ENCODE peak calls at places on chromosomes 2 and 18, in seven cellular contexts. X is Panc1, O is upper lobe of right lung, Q is H9, U is stromal cell of bone marrow, C is spleen, V is WERI-Rb-1. N is an unnamed sample.

GRCh38 chr2:231707625-231708049 is 688 bp upstream of the PTMA start:
- DNase-seq in X (no peak), O (no peak), C (no peak), V (no peak), U (no peak), Q (peak), N (no peak)

GRCh38 chr2:215878476-215879063 is 134.8 kb downstream of the MREG start:
- DNase-seq in Q (no peak), O (no peak), C (no peak), V (no peak), U (no peak), X (no peak), N (no peak)

GRCh38 chr2:69358914-69359313 is 28.1 kb downstream of the GFPT1 start:
- DNase-seq in V (no peak), Q (no peak), O (no peak), C (no peak), U (no peak), X (no peak), N (no peak)

GRCh38 chr2:184162426-184162825 is 435.9 kb upstream of the ZNF804A start:
- DNase-seq in V (no peak), Q (no peak), C (no peak), O (no peak), X (no peak), U (no peak), N (no peak)

GRCh38 chr18:55018602-55019001 is 59.3 kb upstream of the CCDC68 start:
- DNase-seq in C (no peak), O (no peak), Q (no peak), U (peak), V (no peak), X (no peak), N (no peak)

GRCh38 chr18:48607049-48607984 is 68.5 kb downstream of the CTIF start:
- DNase-seq in Q (no peak), C (peak), V (no peak), X (no peak), U (peak), O (no peak), N (no peak)

GRCh38 chr18:12867724-12868123 is 16.3 kb downstream of the PTPN2 start:
- DNase-seq in U (no peak), V (no peak), Q (no peak), C (no peak), O (no peak), X (no peak), N (no peak)

GRCh38 chr18:46260016-46260878 is 156.1 kb downstream of the HAUS1 start:
- DNase-seq in X (no peak), C (no peak), Q (no peak), U (peak), O (no peak), V (no peak), N (no peak)

GRCh38 chr2:48624696-48625095 is 7.0 kb downstream of the GTF2A1L start:
- DNase-seq in Q (no peak), U (no peak), X (no peak), C (no peak), O (no peak), V (no peak), N (no peak)

GRCh38 chr2:44549099-44549471 is 187.3 kb downstream of the CAMKMT start:
- DNase-seq in O (no peak), V (no peak), U (peak), X (no peak), Q (no peak), C (no peak), N (no peak)

GRCh38 chr18:11955299-11956029 is 25.8 kb upstream of the IMPA2 start:
- DNase-seq in X (no peak), O (peak), V (no peak), U (peak), C (no peak), Q (peak), N (no peak)

GRCh38 chr18:57294547-57294946 is 57.8 kb upstream of the ST8SIA3 start:
- DNase-seq in V (no peak), U (no peak), O (no peak), C (no peak), Q (peak), X (no peak), N (no peak)

GRCh38 chr18:8380006-8380405 is 229.2 kb upstream of the RAB12 start:
- DNase-seq in O (no peak), X (no peak), U (no peak), C (no peak), Q (no peak), V (no peak), N (no peak)

N was measured in iPS DF 19.7.